ENCODE peak calls at places on chromosome 22, in nine cellular contexts. One of them, this sample, is unnamed.

GRCh38 chr22:17868771-17869170 is 94.5 kb upstream of the BID start:
- DNase-seq in fibroblast of lung: no peak
- DNase-seq in adrenal gland: no peak
- DNase-seq in DMS79: no peak
- DNase-seq in activated naive CD8-positive, alpha-beta T cell treated with anti-CD3 and anti-CD28 coated beads, Interleukin-2, amount 50 U/mL, for 16 hours: no peak
- DNase-seq in colonic mucosa: no peak
- DNase-seq in activated naive CD4-positive, alpha-beta T cell treated with anti-CD3 and anti-CD28 coated beads, Interleukin-2, amount 50 U/mL, for 16 hours: no peak
- DNase-seq in OCI-M1: no peak
- DNase-seq in iris pigment epithelial cell: no peak
- DNase-seq in this sample: no peak

GRCh38 chr22:24541681-24542515 is 13.0 kb downstream of the GUCD1 start:
- DNase-seq in DMS79: no peak
- DNase-seq in fibroblast of lung: no peak
- DNase-seq in iris pigment epithelial cell: no peak
- DNase-seq in activated naive CD4-positive, alpha-beta T cell treated with anti-CD3 and anti-CD28 coated beads, Interleukin-2, amount 50 U/mL, for 16 hours: no peak
- DNase-seq in colonic mucosa: no peak
- DNase-seq in adrenal gland: no peak
- DNase-seq in OCI-M1: no peak
- DNase-seq in activated naive CD8-positive, alpha-beta T cell treated with anti-CD3 and anti-CD28 coated beads, Interleukin-2, amount 50 U/mL, for 16 hours: no peak
- DNase-seq in this sample: no peak

GRCh38 chr22:35399114-35399677 is 744 bp upstream of the MCM5 start:
- DNase-seq in activated naive CD4-positive, alpha-beta T cell treated with anti-CD3 and anti-CD28 coated beads, Interleukin-2, amount 50 U/mL, for 16 hours: peak; percentile 25
- DNase-seq in OCI-M1: peak; percentile 57
- DNase-seq in colonic mucosa: no peak
- DNase-seq in iris pigment epithelial cell: no peak
- DNase-seq in fibroblast of lung: no peak
- DNase-seq in DMS79: no peak
- DNase-seq in adrenal gland: no peak
- DNase-seq in activated naive CD8-positive, alpha-beta T cell treated with anti-CD3 and anti-CD28 coated beads, Interleukin-2, amount 50 U/mL, for 16 hours: no peak
- DNase-seq in this sample: no peak

GRCh38 chr22:17570851-17571631 is 7.7 kb downstream of the SLC25A18 start:
- DNase-seq in activated naive CD4-positive, alpha-beta T cell treated with anti-CD3 and anti-CD28 coated beads, Interleukin-2, amount 50 U/mL, for 16 hours: no peak
- DNase-seq in activated naive CD8-positive, alpha-beta T cell treated with anti-CD3 and anti-CD28 coated beads, Interleukin-2, amount 50 U/mL, for 16 hours: no peak
- DNase-seq in colonic mucosa: peak; percentile 30
- DNase-seq in iris pigment epithelial cell: peak; percentile 96
- DNase-seq in adrenal gland: peak; percentile 74
- DNase-seq in fibroblast of lung: peak; percentile 97
- DNase-seq in DMS79: no peak
- DNase-seq in OCI-M1: no peak
- DNase-seq in this sample: peak; percentile 98

GRCh38 chr22:17767236-17768065 is 6.8 kb downstream of the BID start:
- DNase-seq in OCI-M1: no peak
- DNase-seq in fibroblast of lung: no peak
- DNase-seq in iris pigment epithelial cell: no peak
- DNase-seq in adrenal gland: no peak
- DNase-seq in activated naive CD8-positive, alpha-beta T cell treated with anti-CD3 and anti-CD28 coated beads, Interleukin-2, amount 50 U/mL, for 16 hours: no peak
- DNase-seq in DMS79: no peak
- DNase-seq in colonic mucosa: no peak
- DNase-seq in activated naive CD4-positive, alpha-beta T cell treated with anti-CD3 and anti-CD28 coated beads, Interleukin-2, amount 50 U/mL, for 16 hours: peak; percentile 51
- DNase-seq in this sample: no peak

GRCh38 chr22:45240810-45241631 is at the start of gene KIAA0930:
- DNase-seq in fibroblast of lung: peak; percentile 64
- DNase-seq in activated naive CD8-positive, alpha-beta T cell treated with anti-CD3 and anti-CD28 coated beads, Interleukin-2, amount 50 U/mL, for 16 hours: peak; percentile 51
- DNase-seq in iris pigment epithelial cell: peak; percentile 55
- DNase-seq in activated naive CD4-positive, alpha-beta T cell treated with anti-CD3 and anti-CD28 coated beads, Interleukin-2, amount 50 U/mL, for 16 hours: peak; percentile 62
- DNase-seq in DMS79: no peak
- DNase-seq in OCI-M1: peak; percentile 59
- DNase-seq in adrenal gland: peak; percentile 90
- DNase-seq in colonic mucosa: peak; percentile 91
- DNase-seq in this sample: peak; percentile 71

GRCh38 chr22:46696614-46697013 is 41.4 kb downstream of the CERK start:
- DNase-seq in adrenal gland: no peak
- DNase-seq in colonic mucosa: no peak
- DNase-seq in DMS79: no peak
- DNase-seq in activated naive CD4-positive, alpha-beta T cell treated with anti-CD3 and anti-CD28 coated beads, Interleukin-2, amount 50 U/mL, for 16 hours: no peak
- DNase-seq in iris pigment epithelial cell: no peak
- DNase-seq in activated naive CD8-positive, alpha-beta T cell treated with anti-CD3 and anti-CD28 coated beads, Interleukin-2, amount 50 U/mL, for 16 hours: no peak
- DNase-seq in fibroblast of lung: no peak
- DNase-seq in OCI-M1: no peak
- DNase-seq in this sample: no peak

GRCh38 chr22:38815844-38816243 is 21.9 kb upstream of the DNAL4 start:
- DNase-seq in DMS79: no peak
- DNase-seq in colonic mucosa: no peak
- DNase-seq in activated naive CD4-positive, alpha-beta T cell treated with anti-CD3 and anti-CD28 coated beads, Interleukin-2, amount 50 U/mL, for 16 hours: no peak
- DNase-seq in iris pigment epithelial cell: no peak
- DNase-seq in OCI-M1: no peak
- DNase-seq in fibroblast of lung: no peak
- DNase-seq in adrenal gland: no peak
- DNase-seq in activated naive CD8-positive, alpha-beta T cell treated with anti-CD3 and anti-CD28 coated beads, Interleukin-2, amount 50 U/mL, for 16 hours: no peak
- DNase-seq in this sample: no peak

GRCh38 chr22:49776891-49777290 is 50.8 kb downstream of the BRD1 start:
- DNase-seq in activated naive CD8-positive, alpha-beta T cell treated with anti-CD3 and anti-CD28 coated beads, Interleukin-2, amount 50 U/mL, for 16 hours: no peak
- DNase-seq in activated naive CD4-positive, alpha-beta T cell treated with anti-CD3 and anti-CD28 coated beads, Interleukin-2, amount 50 U/mL, for 16 hours: no peak
- DNase-seq in colonic mucosa: no peak
- DNase-seq in iris pigment epithelial cell: no peak
- DNase-seq in fibroblast of lung: no peak
- DNase-seq in DMS79: no peak
- DNase-seq in OCI-M1: no peak
- DNase-seq in adrenal gland: no peak
- DNase-seq in this sample: no peak

GRCh38 chr22:48054596-48054995 is 1292.1 kb downstream of the TBC1D22A start:
- DNase-seq in OCI-M1: no peak
- DNase-seq in DMS79: no peak
- DNase-seq in activated naive CD4-positive, alpha-beta T cell treated with anti-CD3 and anti-CD28 coated beads, Interleukin-2, amount 50 U/mL, for 16 hours: no peak
- DNase-seq in colonic mucosa: no peak
- DNase-seq in activated naive CD8-positive, alpha-beta T cell treated with anti-CD3 and anti-CD28 coated beads, Interleukin-2, amount 50 U/mL, for 16 hours: no peak
- DNase-seq in iris pigment epithelial cell: no peak
- DNase-seq in adrenal gland: no peak
- DNase-seq in fibroblast of lung: no peak
- DNase-seq in this sample: no peak

GRCh38 chr22:47163876-47164513 is 401.5 kb downstream of the TBC1D22A start:
- DNase-seq in colonic mucosa: no peak
- DNase-seq in fibroblast of lung: no peak
- DNase-seq in OCI-M1: no peak
- DNase-seq in activated naive CD8-positive, alpha-beta T cell treated with anti-CD3 and anti-CD28 coated beads, Interleukin-2, amount 50 U/mL, for 16 hours: no peak
- DNase-seq in iris pigment epithelial cell: no peak
- DNase-seq in DMS79: peak; percentile 22
- DNase-seq in adrenal gland: no peak
- DNase-seq in activated naive CD4-positive, alpha-beta T cell treated with anti-CD3 and anti-CD28 coated beads, Interleukin-2, amount 50 U/mL, for 16 hours: peak; percentile 9
- DNase-seq in this sample: no peak

GRCh38 chr22:32994046-32994827 is 63.9 kb downstream of the SYN3 start:
- DNase-seq in activated naive CD8-positive, alpha-beta T cell treated with anti-CD3 and anti-CD28 coated beads, Interleukin-2, amount 50 U/mL, for 16 hours: no peak
- DNase-seq in iris pigment epithelial cell: no peak
- DNase-seq in OCI-M1: no peak
- DNase-seq in fibroblast of lung: no peak
- DNase-seq in activated naive CD4-positive, alpha-beta T cell treated with anti-CD3 and anti-CD28 coated beads, Interleukin-2, amount 50 U/mL, for 16 hours: no peak
- DNase-seq in DMS79: no peak
- DNase-seq in adrenal gland: no peak
- DNase-seq in colonic mucosa: no peak
- DNase-seq in this sample: no peak

GRCh38 chr22:20010307-20011122 is 6.1 kb downstream of the ARVCF start:
- DNase-seq in activated naive CD4-positive, alpha-beta T cell treated with anti-CD3 and anti-CD28 coated beads, Interleukin-2, amount 50 U/mL, for 16 hours: no peak
- DNase-seq in DMS79: no peak
- DNase-seq in colonic mucosa: no peak
- DNase-seq in iris pigment epithelial cell: no peak
- DNase-seq in OCI-M1: no peak
- DNase-seq in activated naive CD8-positive, alpha-beta T cell treated with anti-CD3 and anti-CD28 coated beads, Interleukin-2, amount 50 U/mL, for 16 hours: no peak
- DNase-seq in adrenal gland: no peak
- DNase-seq in fibroblast of lung: no peak
- DNase-seq in this sample: no peak

GRCh38 chr22:50245214-50246072 is 620 bp upstream of the TUBGCP6 start:
- DNase-seq in colonic mucosa: no peak
- DNase-seq in iris pigment epithelial cell: no peak
- DNase-seq in adrenal gland: no peak
- DNase-seq in activated naive CD4-positive, alpha-beta T cell treated with anti-CD3 and anti-CD28 coated beads, Interleukin-2, amount 50 U/mL, for 16 hours: no peak
- DNase-seq in activated naive CD8-positive, alpha-beta T cell treated with anti-CD3 and anti-CD28 coated beads, Interleukin-2, amount 50 U/mL, for 16 hours: peak; percentile 33
- DNase-seq in fibroblast of lung: no peak
- DNase-seq in DMS79: no peak
- DNase-seq in OCI-M1: no peak
- DNase-seq in this sample: no peak

GRCh38 chr22:45026511-45026910 is 16.7 kb upstream of the PHF21B start:
- DNase-seq in adrenal gland: no peak
- DNase-seq in colonic mucosa: no peak
- DNase-seq in fibroblast of lung: no peak
- DNase-seq in iris pigment epithelial cell: no peak
- DNase-seq in DMS79: no peak
- DNase-seq in activated naive CD4-positive, alpha-beta T cell treated with anti-CD3 and anti-CD28 coated beads, Interleukin-2, amount 50 U/mL, for 16 hours: no peak
- DNase-seq in activated naive CD8-positive, alpha-beta T cell treated with anti-CD3 and anti-CD28 coated beads, Interleukin-2, amount 50 U/mL, for 16 hours: no peak
- DNase-seq in OCI-M1: peak; percentile 4
- DNase-seq in this sample: no peak

GRCh38 chr22:27370281-27370680 is 431.3 kb downstream of the MN1 start:
- DNase-seq in iris pigment epithelial cell: no peak
- DNase-seq in colonic mucosa: no peak
- DNase-seq in activated naive CD4-positive, alpha-beta T cell treated with anti-CD3 and anti-CD28 coated beads, Interleukin-2, amount 50 U/mL, for 16 hours: no peak
- DNase-seq in DMS79: no peak
- DNase-seq in OCI-M1: peak; percentile 82
- DNase-seq in fibroblast of lung: no peak
- DNase-seq in activated naive CD8-positive, alpha-beta T cell treated with anti-CD3 and anti-CD28 coated beads, Interleukin-2, amount 50 U/mL, for 16 hours: no peak
- DNase-seq in adrenal gland: no peak
- DNase-seq in this sample: no peak

GRCh38 chr22:50525991-50526848 is 822 bp upstream of the SCO2 start:
- DNase-seq in OCI-M1: peak; percentile 87
- DNase-seq in colonic mucosa: peak; percentile 86
- DNase-seq in adrenal gland: peak; percentile 81
- DNase-seq in activated naive CD8-positive, alpha-beta T cell treated with anti-CD3 and anti-CD28 coated beads, Interleukin-2, amount 50 U/mL, for 16 hours: peak; percentile 64
- DNase-seq in DMS79: peak; percentile 26
- DNase-seq in iris pigment epithelial cell: peak; percentile 79
- DNase-seq in fibroblast of lung: peak; percentile 72
- DNase-seq in activated naive CD4-positive, alpha-beta T cell treated with anti-CD3 and anti-CD28 coated beads, Interleukin-2, amount 50 U/mL, for 16 hours: peak; percentile 85
- DNase-seq in this sample: peak; percentile 79

GRCh38 chr22:49760630-49761571 is 66.8 kb downstream of the BRD1 start:
- DNase-seq in iris pigment epithelial cell: no peak
- DNase-seq in DMS79: no peak
- DNase-seq in activated naive CD8-positive, alpha-beta T cell treated with anti-CD3 and anti-CD28 coated beads, Interleukin-2, amount 50 U/mL, for 16 hours: no peak
- DNase-seq in activated naive CD4-positive, alpha-beta T cell treated with anti-CD3 and anti-CD28 coated beads, Interleukin-2, amount 50 U/mL, for 16 hours: no peak
- DNase-seq in adrenal gland: peak; percentile 16
- DNase-seq in colonic mucosa: peak; percentile 27
- DNase-seq in OCI-M1: no peak
- DNase-seq in fibroblast of lung: no peak
- DNase-seq in this sample: no peak

GRCh38 chr22:44003776-44004460 is 20.2 kb upstream of the PARVB start:
- DNase-seq in activated naive CD8-positive, alpha-beta T cell treated with anti-CD3 and anti-CD28 coated beads, Interleukin-2, amount 50 U/mL, for 16 hours: no peak
- DNase-seq in fibroblast of lung: no peak
- DNase-seq in DMS79: no peak
- DNase-seq in colonic mucosa: no peak
- DNase-seq in adrenal gland: no peak
- DNase-seq in iris pigment epithelial cell: no peak
- DNase-seq in OCI-M1: no peak
- DNase-seq in activated naive CD4-positive, alpha-beta T cell treated with anti-CD3 and anti-CD28 coated beads, Interleukin-2, amount 50 U/mL, for 16 hours: no peak
- DNase-seq in this sample: no peak

GRCh38 chr22:47793304-47794101 is 1031.1 kb downstream of the TBC1D22A start:
- DNase-seq in fibroblast of lung: no peak
- DNase-seq in OCI-M1: no peak
- DNase-seq in DMS79: no peak
- DNase-seq in adrenal gland: no peak
- DNase-seq in activated naive CD4-positive, alpha-beta T cell treated with anti-CD3 and anti-CD28 coated beads, Interleukin-2, amount 50 U/mL, for 16 hours: no peak
- DNase-seq in colonic mucosa: no peak
- DNase-seq in activated naive CD8-positive, alpha-beta T cell treated with anti-CD3 and anti-CD28 coated beads, Interleukin-2, amount 50 U/mL, for 16 hours: no peak
- DNase-seq in iris pigment epithelial cell: no peak
- DNase-seq in this sample: no peak

GRCh38 chr22:40757071-40757470 is 62.1 kb downstream of the SLC25A17 start:
- DNase-seq in OCI-M1: no peak
- DNase-seq in DMS79: no peak
- DNase-seq in activated naive CD8-positive, alpha-beta T cell treated with anti-CD3 and anti-CD28 coated beads, Interleukin-2, amount 50 U/mL, for 16 hours: no peak
- DNase-seq in fibroblast of lung: no peak
- DNase-seq in activated naive CD4-positive, alpha-beta T cell treated with anti-CD3 and anti-CD28 coated beads, Interleukin-2, amount 50 U/mL, for 16 hours: no peak
- DNase-seq in adrenal gland: no peak
- DNase-seq in iris pigment epithelial cell: peak; percentile 74
- DNase-seq in colonic mucosa: no peak
- DNase-seq in this sample: peak; percentile 22

GRCh38 chr22:44259366-44260215 is 53.2 kb downstream of the SHISAL1 start:
- DNase-seq in colonic mucosa: no peak
- DNase-seq in fibroblast of lung: no peak
- DNase-seq in adrenal gland: peak; percentile 3
- DNase-seq in OCI-M1: no peak
- DNase-seq in iris pigment epithelial cell: no peak
- DNase-seq in activated naive CD8-positive, alpha-beta T cell treated with anti-CD3 and anti-CD28 coated beads, Interleukin-2, amount 50 U/mL, for 16 hours: no peak
- DNase-seq in DMS79: no peak
- DNase-seq in activated naive CD4-positive, alpha-beta T cell treated with anti-CD3 and anti-CD28 coated beads, Interleukin-2, amount 50 U/mL, for 16 hours: no peak
- DNase-seq in this sample: no peak

GRCh38 chr22:46072030-46072881 is 78.1 kb upstream of the PPARA start:
- DNase-seq in activated naive CD8-positive, alpha-beta T cell treated with anti-CD3 and anti-CD28 coated beads, Interleukin-2, amount 50 U/mL, for 16 hours: no peak
- DNase-seq in iris pigment epithelial cell: peak; percentile 77
- DNase-seq in activated naive CD4-positive, alpha-beta T cell treated with anti-CD3 and anti-CD28 coated beads, Interleukin-2, amount 50 U/mL, for 16 hours: peak; percentile 53
- DNase-seq in DMS79: no peak
- DNase-seq in OCI-M1: peak; percentile 79
- DNase-seq in fibroblast of lung: no peak
- DNase-seq in colonic mucosa: peak; percentile 73
- DNase-seq in adrenal gland: peak; percentile 74
- DNase-seq in this sample: peak; percentile 54

This sample was measured in fibroblast of pulmonary artery.